ENCODE peak calls at places on chromosomes 13 and 19, in five cellular contexts. P, R, S, G and Y are unnamed samples.

GRCh38 chr19:42440357-42441046 is 2.2 kb downstream of the CXCL17 start:
- DNase-seq in P (peak; percentile 20), R (peak; percentile 91), S (peak; percentile 95), G (peak; percentile 69), Y (no peak)

GRCh38 chr19:30325657-30326056 is 46.5 kb upstream of the ZNF536 start:
- DNase-seq in P (no peak), R (no peak), S (no peak), G (peak; percentile 12), Y (no peak)

GRCh38 chr13:113034451-113035208 is 65.6 kb downstream of the MCF2L start:
- DNase-seq in P (peak; percentile 16), R (no peak), S (peak; percentile 54), G (peak; percentile 60), Y (no peak)

GRCh38 chr13:26985285-26985878 is 186.2 kb downstream of the USP12 start:
- DNase-seq in P (peak; percentile 73), R (no peak), S (peak; percentile 47), G (peak; percentile 57), Y (no peak)

GRCh38 chr13:80824231-80824630 is 483.3 kb upstream of the SPRY2 start:
- DNase-seq in P (peak; percentile 26), R (no peak), S (no peak), G (no peak), Y (no peak)

GRCh38 chr19:10418281-10419199 is 1.8 kb upstream of the PDE4A start:
- DNase-seq in P (no peak), R (no peak), S (no peak), G (peak; percentile 56), Y (no peak)

GRCh38 chr19:12833747-12834417 is 497 bp downstream of the RTBDN start:
- DNase-seq in P (no peak), R (peak; percentile 69), S (no peak), G (peak; percentile 70), Y (peak; percentile 63)

GRCh38 chr13:63864171-63864902 is 2448.7 kb upstream of the PCDH20 start:
- DNase-seq in P (no peak), R (no peak), S (no peak), G (no peak), Y (no peak)

GRCh38 chr13:21825801-21826200 is 154.9 kb downstream of the FGF9 start:
- DNase-seq in P (no peak), R (no peak), S (no peak), G (no peak), Y (no peak)

GRCh38 chr19:30116984-30117555 is 175.0 kb downstream of the URI1 start:
- DNase-seq in P (no peak), R (peak; percentile 28), S (no peak), G (no peak), Y (no peak)

GRCh38 chr13:108227651-108228272 is 9.6 kb downstream of the ABHD13 start:
- DNase-seq in P (peak; percentile 32), R (no peak), S (no peak), G (no peak), Y (no peak)

GRCh38 chr19:2426661-2427322 is 594 bp downstream of the TIMM13 start:
- DNase-seq in P (no peak), R (peak; percentile 80), S (peak; percentile 39), G (peak; percentile 70), Y (peak; percentile 61)

GRCh38 chr13:97879646-97880297 is 73.7 kb upstream of the IPO5 start:
- DNase-seq in P (peak; percentile 87), R (no peak), S (peak; percentile 15), G (no peak), Y (no peak)

GRCh38 chr19:54141356-54141755 is 3.8 kb downstream of the CNOT3 start:
- DNase-seq in P (no peak), R (no peak), S (no peak), G (no peak), Y (no peak)

GRCh38 chr19:35639863-35640262 is 1.7 kb upstream of the ETV2 start:
- DNase-seq in P (no peak), R (no peak), S (no peak), G (no peak), Y (no peak)

GRCh38 chr13:29422015-29422414 is 173.5 kb downstream of the SLC7A1 start:
- DNase-seq in P (no peak), R (no peak), S (no peak), G (no peak), Y (no peak)

GRCh38 chr13:29423050-29423449 is 172.4 kb downstream of the SLC7A1 start:
- DNase-seq in P (no peak), R (no peak), S (no peak), G (no peak), Y (no peak)

DNA sequence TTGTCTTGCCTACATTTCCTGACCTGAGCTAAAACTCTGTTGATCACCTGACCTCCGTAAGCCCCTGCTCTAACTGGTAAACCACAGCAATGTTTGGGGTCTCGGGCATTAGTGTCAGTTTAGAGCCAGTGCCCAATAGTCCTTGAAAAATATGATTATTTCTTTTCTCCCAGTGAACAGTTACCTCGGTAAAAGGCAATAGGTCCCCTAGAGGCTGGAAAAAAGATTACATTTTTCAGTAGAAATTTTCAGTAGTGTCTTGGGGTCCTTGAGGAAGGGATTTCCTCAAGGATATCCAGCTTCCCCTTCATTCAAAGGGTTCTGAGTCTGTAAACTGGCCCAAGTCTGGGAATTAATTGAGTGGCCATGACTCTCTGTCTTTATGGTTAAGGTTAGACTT is 177.5 kb downstream of the SLC7A1 start:
- DNase-seq in P (no peak), R (no peak), S (no peak), G (no peak), Y (no peak)
- TF ChIP-seq CTCF in P (no peak), R (no peak), S (no peak), G (peak; percentile 51), Y (no peak)

GRCh38 chr13:49497272-49497671 is 1.5 kb downstream of the PHF11 start:
- DNase-seq in P (no peak), R (no peak), S (no peak), G (no peak), Y (no peak)

GRCh38 chr13:49499889-49500660 is 4.3 kb downstream of the PHF11 start:
- DNase-seq in P (peak; percentile 62), R (no peak), S (no peak), G (no peak), Y (no peak)

GRCh38 chr13:49494645-49495044 is 1.1 kb upstream of the PHF11 start:
- DNase-seq in P (no peak), R (no peak), S (no peak), G (no peak), Y (no peak)

GRCh38 chr13:49498211-49498610 is 2.5 kb downstream of the PHF11 start:
- DNase-seq in P (no peak), R (no peak), S (no peak), G (no peak), Y (no peak)

GRCh38 chr13:49495783-49496762 is at the start of gene PHF11:
- DNase-seq in P (no peak), R (peak; percentile 94), S (peak; percentile 23), G (peak; percentile 74), Y (no peak)
- TF ChIP-seq CTCF in P (no peak), R (peak; percentile 16), S (no peak), G (peak; percentile 45), Y (no peak)

DNA sequence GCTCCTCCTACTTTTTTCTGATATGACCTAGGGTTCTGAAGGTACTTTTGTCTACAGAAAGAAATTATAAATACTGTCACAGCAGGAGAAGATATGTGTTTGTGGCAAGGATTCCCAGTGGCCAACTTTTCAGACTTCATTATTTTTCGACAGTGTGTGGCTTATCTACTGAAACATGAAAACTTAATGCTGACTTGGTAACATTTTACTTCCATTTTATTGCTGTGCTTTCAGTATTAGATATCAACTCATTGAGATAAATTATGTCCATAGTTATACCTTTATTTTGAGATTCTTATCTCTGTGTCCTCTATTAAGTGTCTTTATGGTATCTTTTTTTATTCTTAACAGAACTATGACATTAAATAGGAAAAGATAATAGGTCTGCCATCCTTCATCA is 700.0 kb downstream of the PCDH9 start:
- DNase-seq in P (no peak), R (no peak), S (no peak), G (no peak), Y (no peak)
- TF ChIP-seq CTCF in P (no peak), R (no peak), S (no peak), G (no peak), Y (no peak)

GRCh38 chr19:19663292-19664120 is at the start of gene ATP13A1:
- DNase-seq in P (peak; percentile 93), R (peak; percentile 99), S (peak; percentile 55), G (peak; percentile 95), Y (peak; percentile 56)
- TF ChIP-seq CTCF in P (peak; percentile 9), R (peak; percentile 17), S (peak; percentile 11), G (no peak), Y (no peak)

GRCh38 chr19:57887195-57887941 is 1.5 kb downstream of the ZNF814 start:
- DNase-seq in P (no peak), R (no peak), S (no peak), G (peak; percentile 65), Y (no peak)
- TF ChIP-seq CTCF in P (no peak), R (no peak), S (no peak), G (peak; percentile 13), Y (peak; percentile 12)

GRCh38 chr19:27774827-27775226 is 1438.1 kb downstream of the UQCRFS1 start:
- DNase-seq in P (no peak), R (no peak), S (no peak), G (peak; percentile 36), Y (no peak)
- TF ChIP-seq CTCF in P (peak; percentile 26), R (peak; percentile 11), S (no peak), G (peak; percentile 37), Y (no peak)

DNA sequence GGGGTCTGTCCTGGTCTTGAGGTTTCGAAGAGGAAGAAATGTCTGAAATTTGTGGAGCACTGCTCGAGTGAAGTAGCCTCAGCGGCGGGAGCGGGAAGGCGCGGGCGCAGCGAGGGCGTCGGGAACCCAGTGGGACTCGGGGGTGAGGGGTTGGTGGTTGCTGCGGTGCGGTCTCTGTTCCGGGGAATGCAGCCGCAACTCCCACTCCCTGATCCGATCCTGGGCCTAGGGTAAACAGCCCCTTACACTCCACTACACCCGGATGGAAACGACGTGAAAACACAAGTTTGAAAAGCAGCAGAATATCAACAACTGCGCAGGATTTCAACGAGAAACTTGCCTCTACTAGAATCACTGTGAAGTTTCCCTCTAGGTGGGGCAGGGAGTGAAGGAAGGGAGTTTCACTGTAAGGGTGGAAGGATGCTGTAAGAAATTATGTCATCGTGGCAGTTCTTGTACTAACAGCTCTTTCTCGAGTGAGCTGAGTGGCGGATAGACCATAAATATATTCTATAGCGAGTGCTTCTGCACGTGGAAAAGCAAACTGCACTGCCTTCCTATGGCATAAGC is 2.0 kb upstream of the KLF12 start:
- DNase-seq in P (no peak), R (peak; percentile 64), S (no peak), G (no peak), Y (no peak)
- TF ChIP-seq CTCF in P (peak; percentile 16), R (no peak), S (no peak), G (no peak), Y (no peak)